ENCODE peak calls at places on chromosome 5, in seven cellular contexts. C is heart left ventricle, B is RWPE1, D is GOT3, K is glutamatergic neuron, I is fibroblast of gingiva, Z is neuronal stem cell. U is an unnamed sample.

GRCh38 chr5:107874810-107875209 is 204.1 kb upstream of the EFNA5 start:
- DNase-seq in C (no peak), K (no peak), Z (no peak), B (no peak), I (no peak), D (no peak), U (no peak)

GRCh38 chr5:180098526-180098925 is 27.0 kb upstream of the RNF130 start:
- DNase-seq in D (no peak), B (no peak), K (no peak), I (no peak), Z (no peak), C (no peak), U (no peak)

GRCh38 chr5:132176543-132176945 is 51.1 kb downstream of the P4HA2 start:
- DNase-seq in B (no peak), Z (no peak), D (no peak), I (no peak), K (no peak), C (no peak), U (no peak)

GRCh38 chr5:67089200-67089725 is 107.3 kb downstream of the CD180 start:
- DNase-seq in Z (no peak), I (peak; percentile 42), D (no peak), B (no peak), K (peak; percentile 80), C (peak; percentile 19), U (no peak)

GRCh38 chr5:154967419-154968024 is 26.6 kb downstream of the MRPL22 start:
- DNase-seq in B (peak; percentile 33), Z (no peak), D (no peak), C (no peak), K (no peak), I (no peak), U (no peak)

GRCh38 chr5:113140837-113141661 is 164.5 kb downstream of the DCP2 start:
- DNase-seq in B (peak; percentile 62), C (no peak), D (peak; percentile 16), I (peak; percentile 80), Z (no peak), K (no peak), U (no peak)

GRCh38 chr5:112238473-112238872 is 180.6 kb downstream of the EPB41L4A start:
- DNase-seq in C (no peak), D (no peak), K (no peak), B (no peak), Z (no peak), I (no peak), U (no peak)

GRCh38 chr5:60811105-60811504 is 33.0 kb downstream of the ELOVL7 start:
- DNase-seq in D (no peak), K (no peak), I (no peak), C (no peak), B (no peak), Z (no peak), U (no peak)

GRCh38 chr5:69326365-69326764 is 6.2 kb downstream of the CCDC125 start:
- DNase-seq in I (no peak), K (no peak), C (no peak), B (no peak), D (no peak), Z (no peak), U (no peak)

GRCh38 chr5:130488252-130488651 is 584.0 kb downstream of the CHSY3 start:
- DNase-seq in C (no peak), D (no peak), Z (no peak), I (no peak), K (no peak), B (no peak), U (no peak)

GRCh38 chr5:132489871-132490483 is 596 bp downstream of the IRF1 start:
- DNase-seq in C (peak; percentile 65), K (no peak), D (no peak), I (peak; percentile 42), Z (no peak), B (peak; percentile 43), U (no peak)

GRCh38 chr5:146025108-146025507 is 80.3 kb downstream of the PLAC8L1 start:
- DNase-seq in I (no peak), C (peak; percentile 80), D (no peak), Z (no peak), K (no peak), B (no peak), U (no peak)